ENCODE peak calls at places on chromosomes 2 and 18, in ten cellular contexts. N, M, G, Q, Z, C, W, S, D and H are unnamed samples.

GRCh38 chr2:144477281-144477942 is 42.5 kb downstream of the ZEB2 start:
- DNase-seq in N (no peak), M (peak; percentile 74), G (no peak), Q (no peak), Z (no peak), C (peak; percentile 23), W (no peak), S (peak; percentile 31), D (no peak), H (no peak)

GRCh38 chr2:62787381-62787780 is 81.9 kb downstream of the EHBP1 start:
- DNase-seq in N (peak; percentile 9), M (peak; percentile 51), G (peak; percentile 30), Q (no peak), Z (peak; percentile 69), C (no peak), W (peak; percentile 59), S (peak; percentile 57), D (peak; percentile 35), H (peak; percentile 57)

GRCh38 chr2:146004470-146004869 is 1484.6 kb upstream of the ZEB2 start:
- DNase-seq in N (no peak), M (peak; percentile 70), G (no peak), Q (no peak), Z (peak; percentile 14), C (no peak), W (peak; percentile 88), S (peak; percentile 28), D (no peak), H (peak; percentile 51)

GRCh38 chr2:20207051-20207450 is 17.9 kb downstream of the SDC1 start:
- DNase-seq in N (no peak), M (no peak), G (peak; percentile 94), Q (no peak), Z (no peak), C (no peak), W (no peak), S (no peak), D (peak; percentile 62), H (no peak)

GRCh38 chr2:176552456-176553135 is 283.4 kb downstream of the MTX2 start:
- DNase-seq in N (no peak), M (peak; percentile 65), G (no peak), Q (no peak), Z (peak; percentile 27), C (peak; percentile 75), W (peak; percentile 67), S (peak; percentile 94), D (no peak), H (no peak)

GRCh38 chr2:133755515-133756311 is 187.4 kb upstream of the NCKAP5 start:
- DNase-seq in N (peak; percentile 12), M (peak; percentile 100), G (no peak), Q (no peak), Z (peak; percentile 94), C (peak; percentile 44), W (no peak), S (peak; percentile 59), D (no peak), H (peak; percentile 86)

GRCh38 chr2:215808996-215809395 is 204.4 kb downstream of the MREG start:
- DNase-seq in N (no peak), M (no peak), G (no peak), Q (no peak), Z (no peak), C (no peak), W (peak; percentile 63), S (no peak), D (no peak), H (no peak)

GRCh38 chr2:178057179-178057578 is 15.4 kb downstream of the PDE11A start:
- DNase-seq in N (no peak), M (no peak), G (no peak), Q (no peak), Z (no peak), C (no peak), W (no peak), S (no peak), D (no peak), H (no peak)

GRCh38 chr18:36516726-36517125 is 219.2 kb downstream of the FHOD3 start:
- DNase-seq in N (no peak), M (no peak), G (no peak), Q (no peak), Z (no peak), C (no peak), W (no peak), S (no peak), D (no peak), H (no peak)

GRCh38 chr2:67008114-67008513 is 389.0 kb upstream of the ETAA1 start:
- DNase-seq in N (no peak), M (no peak), G (no peak), Q (no peak), Z (no peak), C (no peak), W (no peak), S (peak; percentile 2), D (no peak), H (no peak)

GRCh38 chr18:24014986-24015896 is 687 bp downstream of the TTC39C start:
- DNase-seq in N (peak; percentile 46), M (peak; percentile 76), G (peak; percentile 22), Q (no peak), Z (peak; percentile 35), C (peak; percentile 95), W (peak; percentile 56), S (peak; percentile 93), D (peak; percentile 69), H (peak; percentile 78)

GRCh38 chr2:135052997-135053474 is 944 bp downstream of the RAB3GAP1 start:
- DNase-seq in N (no peak), M (no peak), G (no peak), Q (no peak), Z (peak; percentile 9), C (no peak), W (no peak), S (peak; percentile 42), D (peak; percentile 7), H (no peak)

GRCh38 chr2:83915381-83915780 is 543.7 kb downstream of the SUCLG1 start:
- DNase-seq in N (no peak), M (no peak), G (no peak), Q (no peak), Z (no peak), C (no peak), W (no peak), S (peak; percentile 0), D (no peak), H (no peak)

DNA sequence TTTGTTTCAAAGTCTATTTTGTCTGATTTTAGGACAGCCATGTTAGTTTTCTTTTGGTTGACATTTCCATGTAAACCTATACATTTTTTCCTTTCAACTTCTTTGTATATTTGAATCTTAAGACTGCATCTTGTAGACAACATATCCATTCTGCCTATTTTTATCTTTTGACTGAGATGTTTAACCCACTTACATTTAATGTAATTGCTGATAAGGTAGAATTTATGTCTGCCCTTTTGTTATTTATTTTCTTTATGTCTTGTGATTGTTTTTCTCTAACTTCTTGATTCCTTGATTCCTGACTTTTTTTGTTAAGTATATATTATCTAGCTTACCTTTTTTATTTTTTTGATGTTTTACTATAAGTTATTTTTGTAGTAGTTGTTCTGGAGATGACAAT is 542.5 kb downstream of the SUCLG1 start:
- DNase-seq in N (no peak), M (no peak), G (no peak), Q (no peak), Z (no peak), C (no peak), W (no peak), S (no peak), D (no peak), H (no peak)
- H2AFZ ChIP-seq in N (no peak overlapping the region), M (no peak overlapping the region), G (no peak overlapping the region), Q (no peak overlapping the region), Z (no peak overlapping the region), C (no peak overlapping the region), W (no peak overlapping the region), S (no peak overlapping the region), D (no peak overlapping the region), H (no peak overlapping the region)

DNA sequence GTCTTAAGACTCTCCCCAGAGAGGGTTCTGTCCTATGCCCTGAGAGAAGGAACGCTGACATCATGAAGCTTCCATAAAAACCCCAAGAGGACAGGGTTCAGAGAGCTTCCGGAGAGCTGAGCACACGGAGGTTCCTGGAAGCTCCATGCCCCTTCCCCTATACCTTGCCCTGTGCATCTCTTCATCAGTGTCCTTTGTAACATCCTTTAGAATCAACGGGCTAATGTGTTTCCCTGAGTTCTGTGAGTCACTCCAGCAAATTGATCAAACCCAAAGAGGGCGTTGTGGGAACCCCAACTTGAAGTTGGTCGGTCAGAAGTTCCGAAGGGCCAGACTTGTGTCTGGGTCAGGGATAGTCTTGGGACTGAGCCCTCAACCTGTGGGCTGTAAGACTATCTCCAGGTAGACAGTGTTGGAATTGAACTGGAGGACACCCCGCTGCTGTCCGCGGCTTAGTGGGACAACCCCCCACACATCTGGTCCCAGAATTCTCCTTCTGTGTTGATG is 25.8 kb upstream of the GPR55 start:
- DNase-seq in N (no peak), M (no peak), G (no peak), Q (no peak), Z (no peak), C (no peak), W (no peak), S (no peak), D (no peak), H (no peak)
- H2AFZ ChIP-seq in N (no peak overlapping the region), M (no peak overlapping the region), G (no peak overlapping the region), Q (no peak overlapping the region), Z (no peak overlapping the region), C (no peak overlapping the region), W (no peak overlapping the region), S (no peak overlapping the region), D (no peak overlapping the region), H (no peak overlapping the region)

DNA sequence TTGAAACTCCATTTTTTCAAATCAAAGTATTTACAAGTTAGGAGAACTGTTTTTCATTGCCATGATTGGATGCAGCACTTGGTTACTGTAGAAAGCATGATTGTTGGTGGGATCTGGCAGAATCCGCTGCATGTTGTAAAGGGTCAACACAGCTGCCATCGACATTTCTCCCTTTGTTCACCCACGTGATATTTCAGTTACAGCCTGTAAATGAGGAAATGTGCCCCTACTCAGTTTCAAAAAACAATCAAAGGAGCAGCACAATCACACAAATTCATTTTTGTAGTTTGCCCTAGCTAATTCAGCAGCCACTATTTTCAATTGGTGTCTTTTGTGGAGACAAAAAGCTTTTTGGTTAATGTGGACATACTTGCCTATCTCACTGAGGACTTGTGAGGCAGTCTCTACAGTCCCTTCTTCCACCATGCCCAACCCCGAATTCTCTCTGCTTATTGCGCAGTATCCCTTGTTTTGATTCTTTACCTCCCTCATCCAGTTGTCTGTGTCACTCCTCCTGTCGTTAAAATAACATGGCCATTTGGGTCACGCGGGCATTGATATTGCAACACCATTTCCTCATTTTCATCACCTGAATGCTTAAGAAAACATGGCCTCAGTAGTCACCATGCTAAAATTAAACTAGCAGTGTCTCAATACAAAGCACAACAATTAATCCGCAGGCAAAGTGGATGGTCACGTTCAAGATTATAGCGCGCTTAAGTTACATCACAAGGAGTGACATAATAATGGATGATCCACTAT is 6.4 kb upstream of the PROC start:
- DNase-seq in N (no peak), M (no peak), G (no peak), Q (no peak), Z (peak; percentile 44), C (no peak), W (no peak), S (no peak), D (no peak), H (no peak)
- H2AFZ ChIP-seq in N (peak overlapping the region; percentile 47), M (peak overlapping the region; percentile 8), G (peak overlapping the region; percentile 78), Q (no peak overlapping the region), Z (peak overlapping the region; percentile 45), C (peak overlapping the region; percentile 15), W (peak overlapping the region; percentile 80), S (peak overlapping the region; percentile 76), D (peak overlapping the region; percentile 91), H (no peak overlapping the region)

DNA sequence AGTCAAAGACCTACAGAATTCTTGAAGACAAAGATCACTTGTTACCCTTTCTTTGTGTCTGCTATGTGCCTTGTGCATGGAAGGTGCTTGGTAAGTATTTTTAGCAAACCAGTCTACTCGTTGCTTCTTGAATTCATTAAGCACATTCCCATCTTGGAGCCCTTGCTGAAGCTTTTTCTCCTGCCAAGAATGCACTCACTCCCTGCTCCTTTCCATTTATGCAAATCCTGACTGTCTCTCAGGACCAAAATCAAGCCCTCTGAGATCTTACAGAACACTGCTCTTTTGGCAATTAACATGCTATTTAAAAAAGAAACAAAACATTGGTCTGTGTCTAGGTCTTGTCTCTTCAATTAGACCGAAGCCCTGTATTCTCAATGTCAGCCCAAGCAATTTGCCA is 75.8 kb downstream of the CLHC1 start:
- DNase-seq in N (no peak), M (peak; percentile 44), G (no peak), Q (no peak), Z (no peak), C (no peak), W (no peak), S (peak; percentile 55), D (no peak), H (peak; percentile 53)
- H2AFZ ChIP-seq in N (peak overlapping the region; percentile 62), M (no peak overlapping the region), G (no peak overlapping the region), Q (no peak overlapping the region), Z (no peak overlapping the region), C (no peak overlapping the region), W (no peak overlapping the region), S (no peak overlapping the region), D (no peak overlapping the region), H (no peak overlapping the region)